ENCODE peak calls at places on chromosomes 16 and 17, in eight cellular contexts. S is Panc1; E is naive thymus-derived CD4-positive, alpha-beta T cell; C is right cardiac atrium; A is tibial nerve; I is ovary; W is CD8-positive, alpha-beta memory T cell; U is psoas muscle. H is an unnamed sample. For H3K27me3, the result is how much of the 10 kb centered on the place peaks cover.

GRCh38 chr17:32265192-32265895 is at the start of gene RHBDL3:
- DNase-seq in S (no peak), C (peak), U (no peak), W (peak), I (peak), E (no peak), A (no peak), H (no peak)

GRCh38 chr16:57540387-57540786 is 2.1 kb upstream of the ADGRG5 start:
- DNase-seq in E (no peak), C (peak), W (no peak), U (no peak), A (no peak), I (no peak), S (no peak), H (no peak)

GRCh38 chr16:22318690-22319358 is 21.6 kb downstream of the POLR3E start:
- DNase-seq in W (peak), E (peak), A (no peak), S (no peak), U (peak), I (no peak), C (no peak), H (no peak)

GRCh38 chr17:7252176-7253043 is at the start of gene ELP5:
- DNase-seq in U (peak), I (peak), S (no peak), W (peak), C (peak), E (peak), A (peak), H (peak)

GRCh38 chr17:76772842-76773521 is 35.1 kb downstream of the MFSD11 start:
- DNase-seq in U (no peak), S (no peak), E (peak), W (peak), A (no peak), C (no peak), I (no peak), H (no peak)

GRCh38 chr17:17710728-17711541 is 29.7 kb downstream of the RAI1 start:
- DNase-seq in W (no peak), I (peak), U (no peak), E (no peak), S (no peak), C (peak), A (no peak), H (no peak)

GRCh38 chr16:56241596-56241995 is 50.3 kb downstream of the GNAO1 start:
- DNase-seq in C (no peak), W (no peak), E (no peak), S (no peak), I (no peak), A (no peak), U (no peak), H (no peak)

GRCh38 chr17:41710472-41711090 is 1.6 kb upstream of the GAST start:
- DNase-seq in I (no peak), S (no peak), W (no peak), A (no peak), U (no peak), C (no peak), E (no peak), H (no peak)

GRCh38 chr16:77300232-77300631 is 101.0 kb downstream of the SYCE1L start:
- DNase-seq in A (no peak), S (no peak), C (no peak), E (no peak), W (no peak), I (no peak), U (no peak), H (no peak)

DNA sequence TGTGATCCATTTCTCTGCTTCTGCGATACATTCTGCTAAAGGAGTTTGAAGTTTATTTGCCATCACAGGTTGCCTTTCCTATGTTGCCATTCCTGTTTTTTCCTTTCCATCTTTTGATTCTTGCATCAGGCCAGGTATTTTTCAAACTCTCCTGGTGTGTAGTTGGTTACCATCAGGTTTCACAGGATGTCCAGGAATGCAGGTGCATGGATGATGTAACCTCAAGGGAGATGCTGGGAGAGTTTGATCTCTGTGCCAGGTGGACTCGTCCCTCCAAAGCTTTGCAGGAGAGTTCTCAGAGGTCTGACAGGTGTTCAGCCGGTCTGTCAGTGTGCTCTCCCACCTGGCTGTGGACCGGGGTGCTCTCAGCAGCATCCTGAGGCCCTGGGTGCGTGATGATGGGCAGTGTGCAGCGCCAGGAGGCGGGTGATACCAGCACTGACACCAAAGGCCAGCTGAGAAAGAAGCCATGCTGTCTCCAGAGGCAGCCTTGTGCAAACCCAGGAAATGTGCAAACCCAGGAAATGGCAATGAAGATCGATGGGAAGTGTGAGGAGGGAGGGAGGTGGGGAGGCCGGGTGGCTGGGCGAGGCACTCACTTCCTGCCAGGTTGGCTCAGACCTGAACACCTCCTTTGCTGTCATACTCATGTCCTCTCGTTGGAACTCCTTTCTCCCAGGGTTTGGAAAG is 1.7 kb downstream of the ATP2C2 start:
- DNase-seq in A (no peak), S (no peak), I (no peak), U (no peak), E (no peak), W (no peak), C (no peak), H (no peak)
- H3K27me3 ChIP-seq in A (half or more), S (under half), I (under half), U (under half), E (under half), W (under half), C (under half), H (under half)

DNA sequence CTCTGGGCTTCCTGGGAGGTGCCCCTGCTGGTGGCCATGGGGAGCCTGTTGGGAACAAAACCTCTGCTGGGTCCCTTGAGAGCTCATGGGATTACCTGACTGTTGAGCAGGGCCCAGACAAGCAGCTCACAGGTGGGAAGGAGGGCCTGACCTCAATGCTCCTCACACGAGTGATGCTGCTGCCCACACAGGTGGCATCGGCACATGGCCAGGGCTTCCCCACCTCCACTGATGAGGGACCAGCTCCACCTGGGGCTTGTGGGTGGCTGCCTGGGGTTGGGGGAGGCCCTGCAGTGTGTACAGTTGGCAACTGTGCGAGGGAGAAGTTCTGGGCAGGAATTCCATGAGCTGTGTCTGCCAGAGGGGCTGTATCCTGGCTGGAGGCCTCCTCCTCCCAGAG is 87.8 kb upstream of the NLRP1 start:
- DNase-seq in E (no peak), I (no peak), U (no peak), A (no peak), C (no peak), W (no peak), S (no peak), H (no peak)
- H3K27me3 ChIP-seq in E (under half), I (under half), U (under half), A (under half), C (under half), W (under half), S (under half), H (under half)

GRCh38 chr17:48738424-48738802 is 9.9 kb upstream of the HOXB13 start:
- DNase-seq in C (no peak), S (no peak), U (no peak), E (no peak), I (no peak), W (no peak), A (no peak), H (no peak)

GRCh38 chr17:48740537-48740936 is 12.0 kb upstream of the HOXB13 start:
- DNase-seq in U (no peak), W (no peak), C (no peak), E (no peak), S (no peak), A (no peak), I (no peak), H (no peak)

GRCh38 chr17:48737330-48738043 is 8.9 kb upstream of the HOXB13 start:
- DNase-seq in E (no peak), C (no peak), I (no peak), W (no peak), S (no peak), A (no peak), U (no peak), H (no peak)

GRCh38 chr17:48735057-48735341 is 6.4 kb upstream of the HOXB13 start:
- DNase-seq in S (no peak), U (no peak), I (no peak), A (no peak), W (no peak), C (no peak), E (no peak), H (no peak)

DNA sequence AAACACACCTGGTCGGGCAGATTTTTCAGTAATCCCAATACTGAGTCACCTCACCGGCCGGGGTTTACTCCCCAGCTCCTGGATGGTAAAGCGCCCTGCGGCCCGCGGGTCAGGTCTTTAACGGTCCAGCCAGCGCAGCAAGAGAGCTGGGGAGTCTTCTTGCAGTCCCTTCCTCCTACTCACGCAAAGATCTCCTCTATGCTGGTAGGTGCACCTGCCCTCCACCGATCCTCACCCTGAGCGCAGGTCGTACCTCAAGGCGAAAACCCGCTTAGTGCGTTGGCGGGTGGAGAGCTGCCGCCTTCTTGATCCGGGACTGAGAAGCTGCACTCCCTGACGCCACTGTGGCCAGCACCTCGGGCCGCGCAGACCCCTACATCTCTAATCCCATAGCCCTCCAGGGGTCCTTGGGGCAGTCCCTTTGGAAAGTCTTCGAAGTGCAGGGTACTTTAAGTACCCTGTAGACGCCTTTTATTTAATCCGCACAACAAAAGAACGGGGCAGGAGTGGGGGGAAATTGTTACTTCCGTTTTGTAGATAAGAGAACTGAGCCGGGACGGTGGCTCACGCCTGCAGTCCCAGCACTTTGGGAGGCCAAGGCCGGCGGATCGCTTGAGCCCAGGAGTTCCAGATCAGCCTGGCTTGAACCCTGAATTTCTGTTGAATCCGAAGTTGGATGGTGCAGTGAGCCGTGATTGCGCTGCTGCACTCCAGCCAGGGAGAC is 10.4 kb upstream of the HOXB13 start:
- DNase-seq in W (no peak), U (no peak), C (no peak), I (no peak), A (no peak), S (no peak), E (no peak), H (no peak)
- H3K27me3 ChIP-seq in W (half or more), U (under half), C (under half), I (under half), A (half or more), S (under half), E (under half), H (half or more)

DNA sequence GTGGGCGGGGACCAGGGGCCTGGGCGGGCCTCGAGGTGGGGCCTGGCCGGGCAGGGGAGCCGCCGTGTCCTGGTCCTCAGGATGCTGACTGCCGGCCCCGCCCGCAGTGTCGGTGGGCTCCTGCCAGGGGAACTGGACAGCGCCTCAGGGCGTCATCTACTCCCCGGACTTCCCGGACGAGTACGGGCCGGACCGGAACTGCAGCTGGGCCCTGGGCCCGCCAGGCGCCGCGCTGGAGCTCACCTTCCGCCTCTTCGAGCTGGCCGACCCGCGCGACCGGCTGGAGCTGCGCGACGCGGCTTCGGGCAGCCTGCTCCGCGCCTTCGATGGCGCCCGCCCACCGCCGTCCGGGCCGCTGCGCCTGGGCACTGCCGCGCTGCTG is 2.4 kb upstream of the PAQR4 start:
- DNase-seq in I (no peak), E (no peak), W (no peak), C (peak), U (no peak), A (no peak), S (no peak), H (no peak)
- H3K27me3 ChIP-seq in I (under half), E (under half), W (under half), C (under half), U (under half), A (half or more), S (under half), H (half or more)

DNA sequence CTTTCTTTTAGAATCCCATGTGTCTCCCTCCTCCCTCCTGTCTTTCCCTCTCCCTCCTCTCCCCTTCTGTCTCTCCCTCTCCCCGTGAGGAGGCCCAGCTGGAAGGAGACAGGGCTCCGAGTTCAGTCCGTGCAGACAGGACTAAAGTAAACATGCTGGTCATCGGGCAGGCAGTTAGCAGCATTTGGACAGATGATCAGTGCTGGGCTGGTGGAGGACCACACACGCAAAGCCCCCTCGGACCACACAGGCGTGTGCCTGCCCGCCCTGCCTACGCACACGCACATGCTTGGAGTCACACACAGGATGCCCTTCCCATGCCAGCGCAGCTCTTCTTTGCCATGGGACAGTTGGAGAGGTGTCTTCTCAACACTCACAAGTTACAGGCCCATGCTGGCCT is 215.8 kb upstream of the FOXF1 start:
- DNase-seq in I (no peak), A (no peak), U (no peak), E (no peak), C (no peak), S (no peak), W (no peak), H (no peak)
- H3K27me3 ChIP-seq in I (under half), A (half or more), U (under half), E (under half), C (under half), S (under half), W (under half), H (under half)

DNA sequence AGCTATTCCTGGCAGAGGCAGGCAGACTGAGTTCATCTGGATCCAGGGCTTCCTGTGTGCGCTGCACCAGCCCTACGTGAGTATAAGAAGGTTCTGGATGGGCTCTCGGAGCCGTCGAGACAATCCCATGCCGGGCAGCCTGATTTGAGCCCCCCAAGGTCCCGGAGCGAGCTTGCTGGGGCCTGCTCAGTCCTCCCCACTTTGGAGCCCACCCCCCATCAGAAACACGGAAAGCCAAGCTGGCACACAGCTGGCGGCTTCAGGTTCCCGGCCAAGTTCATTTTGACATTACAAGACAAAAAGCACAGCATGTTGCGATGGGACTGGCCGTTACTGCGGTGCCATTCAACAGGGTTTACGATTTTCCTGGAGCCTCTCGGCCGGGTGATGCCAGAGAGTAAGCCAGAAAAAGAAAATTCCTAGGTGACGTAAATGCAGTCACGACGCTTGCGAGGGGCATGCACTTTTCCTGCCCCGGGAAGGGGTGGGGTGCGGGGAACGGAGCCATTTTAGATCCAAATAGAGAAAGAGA is 167.2 kb upstream of the FOXF1 start:
- DNase-seq in W (no peak), S (no peak), U (no peak), C (peak), E (no peak), I (peak), A (no peak), H (no peak)
- H3K27me3 ChIP-seq in W (under half), S (under half), U (under half), C (under half), E (under half), I (under half), A (under half), H (under half)

GRCh38 chr17:79680381-79680780 is 50.4 kb upstream of the ENPP7 start:
- DNase-seq in C (no peak), A (no peak), U (no peak), S (no peak), W (no peak), I (no peak), E (no peak), H (no peak)

GRCh38 chr17:79679631-79680340 is 51.0 kb upstream of the ENPP7 start:
- DNase-seq in I (no peak), E (no peak), A (no peak), S (no peak), W (no peak), C (no peak), U (no peak), H (no peak)

GRCh38 chr17:79683365-79683764 is 47.4 kb upstream of the ENPP7 start:
- DNase-seq in S (no peak), E (no peak), I (no peak), W (no peak), U (no peak), C (no peak), A (no peak), H (no peak)

GRCh38 chr17:79681628-79682261 is 49.0 kb upstream of the ENPP7 start:
- DNase-seq in C (no peak), A (no peak), E (no peak), I (no peak), U (no peak), S (no peak), W (no peak), H (no peak)

GRCh38 chr17:79681101-79681621 is 49.6 kb upstream of the ENPP7 start:
- DNase-seq in W (no peak), E (no peak), S (no peak), U (no peak), C (peak), I (no peak), A (no peak), H (no peak)
- H3K27me3 ChIP-seq in W (under half), E (under half), S (under half), U (under half), C (under half), I (under half), A (under half), H (under half)

DNA sequence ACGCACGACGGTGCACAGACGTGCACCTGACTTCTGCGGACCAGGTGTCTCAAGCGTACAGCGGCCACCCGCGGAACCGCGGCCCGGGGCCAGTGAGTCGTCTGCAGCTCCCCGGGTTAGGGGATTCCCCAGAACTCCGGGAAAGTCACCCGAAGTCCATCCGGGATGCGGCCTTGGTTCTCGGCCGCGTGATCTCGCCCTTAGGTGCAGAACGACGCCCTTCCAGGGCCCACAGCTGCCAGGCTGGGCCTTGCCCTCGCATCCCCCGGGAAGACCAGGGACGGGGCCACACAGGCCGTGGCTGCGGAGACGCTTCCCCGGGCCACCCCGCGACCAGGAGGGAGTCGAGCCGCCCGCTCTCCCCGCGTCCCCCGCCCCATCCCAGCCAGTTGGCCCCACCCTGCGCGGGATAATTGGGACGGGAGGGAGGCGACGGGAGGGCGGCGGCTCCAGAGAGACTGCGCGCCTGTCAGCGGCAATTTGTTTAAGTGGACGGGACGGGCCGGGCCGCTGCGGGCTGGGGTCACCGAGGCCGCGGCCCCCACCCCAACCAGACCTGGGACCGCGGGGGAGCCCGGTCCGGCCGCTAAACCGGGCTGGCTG is 3.6 kb upstream of the TBX2 start:
- DNase-seq in C (peak), S (no peak), U (peak), I (no peak), A (no peak), W (no peak), E (no peak), H (no peak)
- H3K27me3 ChIP-seq in C (under half), S (under half), U (under half), I (under half), A (under half), W (under half), E (under half), H (under half)

GRCh38 chr16:30604316-30604947 is 5.8 kb downstream of the ZNF689 start:
- DNase-seq in U (no peak), S (no peak), I (no peak), A (no peak), C (no peak), E (no peak), W (no peak), H (no peak)

GRCh38 chr16:30602595-30603277 is 7.5 kb downstream of the ZNF689 start:
- DNase-seq in I (no peak), E (no peak), A (no peak), U (no peak), S (no peak), C (no peak), W (no peak), H (no peak)

GRCh38 chr16:30603945-30604315 is 6.3 kb downstream of the ZNF689 start:
- DNase-seq in C (no peak), U (no peak), S (no peak), I (no peak), E (no peak), A (no peak), W (no peak), H (no peak)

GRCh38 chr16:30606004-30606403 is 4.2 kb downstream of the ZNF689 start:
- DNase-seq in S (no peak), E (no peak), C (no peak), U (no peak), W (no peak), A (no peak), I (no peak), H (no peak)

GRCh38 chr16:30605148-30605547 is 5.0 kb downstream of the ZNF689 start:
- DNase-seq in A (no peak), S (no peak), C (no peak), W (no peak), I (no peak), U (no peak), E (no peak), H (no peak)
- H3K27me3 ChIP-seq in A (under half), S (under half), C (under half), W (under half), I (under half), U (under half), E (under half), H (under half)

H was measured in gastrocnemius medialis.